ENCODE peak calls at places on chromosomes 3 and 15, in ten cellular contexts. One of them, this sample, is unnamed.
A peak's percentile ranks its signal among the peaks of the same experiment; 100 is the strongest.

GRCh38 chr3:192845196-192845855 is 72.3 kb downstream of the MB21D2 start:
- DNase-seq in fibroblast of the aortic adventitia: no peak
- DNase-seq in mammary epithelial cell: peak; percentile 11
- DNase-seq in transverse colon: no peak
- DNase-seq in AG10803: peak; percentile 47
- DNase-seq in Peyer's patch: no peak
- DNase-seq in fibroblast of pulmonary artery: no peak
- DNase-seq in left lung: no peak
- DNase-seq in body of pancreas: no peak
- DNase-seq in lung: no peak
- DNase-seq in this sample: no peak

GRCh38 chr15:82158811-82159210 is 103.7 kb downstream of the EFL1 start:
- DNase-seq in fibroblast of the aortic adventitia: no peak
- DNase-seq in mammary epithelial cell: no peak
- DNase-seq in transverse colon: no peak
- DNase-seq in AG10803: no peak
- DNase-seq in Peyer's patch: no peak
- DNase-seq in fibroblast of pulmonary artery: no peak
- DNase-seq in left lung: no peak
- DNase-seq in body of pancreas: no peak
- DNase-seq in lung: no peak
- DNase-seq in this sample: no peak

GRCh38 chr3:195821403-195822130 is 9.8 kb upstream of the MUC4 start:
- DNase-seq in fibroblast of the aortic adventitia: no peak
- DNase-seq in mammary epithelial cell: no peak
- DNase-seq in transverse colon: no peak
- DNase-seq in AG10803: no peak
- DNase-seq in Peyer's patch: peak; percentile 44
- DNase-seq in fibroblast of pulmonary artery: no peak
- DNase-seq in left lung: peak; percentile 65
- DNase-seq in body of pancreas: no peak
- DNase-seq in lung: no peak
- DNase-seq in this sample: no peak

GRCh38 chr3:140845878-140846277 is 95.8 kb upstream of the SLC25A36 start:
- DNase-seq in fibroblast of the aortic adventitia: no peak
- DNase-seq in mammary epithelial cell: no peak
- DNase-seq in transverse colon: no peak
- DNase-seq in AG10803: no peak
- DNase-seq in Peyer's patch: no peak
- DNase-seq in fibroblast of pulmonary artery: no peak
- DNase-seq in left lung: no peak
- DNase-seq in body of pancreas: no peak
- DNase-seq in lung: no peak
- DNase-seq in this sample: no peak

GRCh38 chr3:134039161-134039862 is 9.6 kb upstream of the SLCO2A1 start:
- DNase-seq in fibroblast of the aortic adventitia: no peak
- DNase-seq in mammary epithelial cell: peak; percentile 43
- DNase-seq in transverse colon: peak; percentile 85
- DNase-seq in AG10803: no peak
- DNase-seq in Peyer's patch: peak; percentile 88
- DNase-seq in fibroblast of pulmonary artery: no peak
- DNase-seq in left lung: no peak
- DNase-seq in body of pancreas: no peak
- DNase-seq in lung: no peak
- DNase-seq in this sample: no peak

GRCh38 chr3:94004301-94004910 is 24.0 kb downstream of the STX19 start:
- DNase-seq in fibroblast of the aortic adventitia: peak; percentile 88
- DNase-seq in mammary epithelial cell: peak; percentile 36
- DNase-seq in transverse colon: no peak
- DNase-seq in AG10803: peak; percentile 78
- DNase-seq in Peyer's patch: no peak
- DNase-seq in fibroblast of pulmonary artery: peak; percentile 87
- DNase-seq in left lung: no peak
- DNase-seq in body of pancreas: no peak
- DNase-seq in lung: no peak
- DNase-seq in this sample: no peak

GRCh38 chr3:47347217-47347801 is 33.5 kb upstream of the PTPN23 start:
- DNase-seq in fibroblast of the aortic adventitia: peak; percentile 69
- DNase-seq in mammary epithelial cell: peak; percentile 47
- DNase-seq in transverse colon: peak; percentile 18
- DNase-seq in AG10803: peak; percentile 84
- DNase-seq in Peyer's patch: no peak
- DNase-seq in fibroblast of pulmonary artery: peak; percentile 54
- DNase-seq in left lung: no peak
- DNase-seq in body of pancreas: no peak
- DNase-seq in lung: no peak
- DNase-seq in this sample: no peak

GRCh38 chr15:65638681-65639089 is 16.9 kb downstream of the SLC24A1 start:
- DNase-seq in fibroblast of the aortic adventitia: peak; percentile 86
- DNase-seq in mammary epithelial cell: peak; percentile 71
- DNase-seq in transverse colon: no peak
- DNase-seq in AG10803: peak; percentile 81
- DNase-seq in Peyer's patch: no peak
- DNase-seq in fibroblast of pulmonary artery: peak; percentile 86
- DNase-seq in left lung: no peak
- DNase-seq in body of pancreas: no peak
- DNase-seq in lung: no peak
- DNase-seq in this sample: no peak

DNA sequence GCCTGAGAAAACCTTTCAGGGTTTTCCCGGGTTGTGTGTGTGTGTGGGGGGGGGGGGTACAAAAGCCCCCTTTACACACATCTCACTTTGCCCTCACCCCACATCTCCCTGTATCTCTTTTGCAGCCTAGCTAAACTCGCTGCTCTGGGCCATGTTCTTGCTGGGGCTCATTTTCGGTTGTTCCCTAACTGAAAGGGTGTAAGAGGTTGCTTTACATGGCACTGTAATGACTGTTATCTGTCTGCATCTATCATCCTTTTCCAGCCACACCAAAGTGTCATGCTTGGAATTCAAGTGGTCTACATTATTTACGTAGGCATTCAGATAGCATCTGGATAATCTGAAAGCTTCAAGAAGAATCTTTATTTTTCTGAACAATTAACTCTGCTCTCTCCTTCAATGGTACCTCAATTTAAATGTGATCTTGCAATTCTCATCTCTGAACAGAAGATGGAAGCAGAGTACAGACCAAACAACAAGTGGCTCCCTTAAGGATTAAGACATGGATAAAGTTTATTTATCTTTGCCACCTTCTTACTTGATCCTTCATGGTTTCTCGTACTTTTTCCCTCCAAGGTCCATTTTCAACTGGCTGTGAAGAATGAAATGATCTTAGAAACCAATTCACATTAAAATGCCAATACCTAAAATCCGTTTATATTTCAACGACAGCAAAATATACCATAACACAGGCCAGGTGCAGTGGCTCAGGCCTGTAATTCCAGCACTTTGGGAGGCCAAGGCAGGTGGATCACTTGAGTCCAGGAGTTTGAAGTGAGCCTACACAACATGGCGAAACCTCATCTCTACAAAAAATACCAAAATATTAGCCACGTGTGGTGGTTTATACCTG is 34.9 kb downstream of the DCLK3 start:
- DNase-seq in fibroblast of the aortic adventitia: peak; percentile 83
- DNase-seq in mammary epithelial cell: peak; percentile 28
- DNase-seq in transverse colon: no peak
- DNase-seq in AG10803: peak; percentile 65
- DNase-seq in Peyer's patch: no peak
- DNase-seq in fibroblast of pulmonary artery: peak; percentile 79
- DNase-seq in left lung: no peak
- DNase-seq in body of pancreas: no peak
- DNase-seq in lung: no peak
- DNase-seq in this sample: no peak
- TF ChIP-seq CTCF in fibroblast of the aortic adventitia: peak; percentile 72
- TF ChIP-seq CTCF in mammary epithelial cell: peak; percentile 69
- TF ChIP-seq CTCF in transverse colon: peak; percentile 69
- TF ChIP-seq CTCF in AG10803: peak; percentile 91
- TF ChIP-seq CTCF in Peyer's patch: peak; percentile 52
- TF ChIP-seq CTCF in fibroblast of pulmonary artery: peak; percentile 73
- TF ChIP-seq CTCF in left lung: peak; percentile 74
- TF ChIP-seq CTCF in body of pancreas: peak; percentile 80
- TF ChIP-seq CTCF in lung: peak; percentile 68
- TF ChIP-seq CTCF in this sample: no peak

DNA sequence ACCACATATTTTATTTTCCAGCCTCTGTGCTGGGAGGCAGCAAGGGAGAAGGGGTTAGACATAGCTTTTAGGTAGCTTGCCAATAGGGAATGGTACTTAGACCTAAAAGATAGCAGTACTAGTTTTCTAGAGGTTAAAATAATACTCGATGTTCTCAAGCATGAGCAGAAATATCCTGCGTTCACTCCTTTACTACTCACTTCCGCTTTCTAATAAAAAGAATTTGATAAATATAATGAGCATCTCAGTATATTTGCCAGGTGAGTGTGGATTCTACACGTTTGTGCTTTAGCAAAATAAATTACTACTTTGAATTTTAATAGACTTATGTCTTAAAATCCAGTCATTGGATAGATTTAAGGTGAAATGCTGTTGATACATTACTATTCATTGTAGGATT is 39.4 kb upstream of the CD47 start:
- DNase-seq in fibroblast of the aortic adventitia: no peak
- DNase-seq in mammary epithelial cell: no peak
- DNase-seq in transverse colon: no peak
- DNase-seq in AG10803: no peak
- DNase-seq in Peyer's patch: no peak
- DNase-seq in fibroblast of pulmonary artery: no peak
- DNase-seq in left lung: no peak
- DNase-seq in body of pancreas: no peak
- DNase-seq in lung: no peak
- DNase-seq in this sample: no peak
- H3K4me3 ChIP-seq in fibroblast of the aortic adventitia: no peak overlapping the region
- H3K4me3 ChIP-seq in mammary epithelial cell: no peak overlapping the region
- H3K4me3 ChIP-seq in transverse colon: no peak overlapping the region
- H3K4me3 ChIP-seq in AG10803: no peak overlapping the region
- H3K4me3 ChIP-seq in Peyer's patch: no peak overlapping the region
- H3K4me3 ChIP-seq in fibroblast of pulmonary artery: no peak overlapping the region
- H3K4me3 ChIP-seq in left lung: no peak overlapping the region
- H3K4me3 ChIP-seq in body of pancreas: no peak overlapping the region
- H3K4me3 ChIP-seq in lung: no peak overlapping the region
- H3K4me3 ChIP-seq in this sample: no peak overlapping the region

DNA sequence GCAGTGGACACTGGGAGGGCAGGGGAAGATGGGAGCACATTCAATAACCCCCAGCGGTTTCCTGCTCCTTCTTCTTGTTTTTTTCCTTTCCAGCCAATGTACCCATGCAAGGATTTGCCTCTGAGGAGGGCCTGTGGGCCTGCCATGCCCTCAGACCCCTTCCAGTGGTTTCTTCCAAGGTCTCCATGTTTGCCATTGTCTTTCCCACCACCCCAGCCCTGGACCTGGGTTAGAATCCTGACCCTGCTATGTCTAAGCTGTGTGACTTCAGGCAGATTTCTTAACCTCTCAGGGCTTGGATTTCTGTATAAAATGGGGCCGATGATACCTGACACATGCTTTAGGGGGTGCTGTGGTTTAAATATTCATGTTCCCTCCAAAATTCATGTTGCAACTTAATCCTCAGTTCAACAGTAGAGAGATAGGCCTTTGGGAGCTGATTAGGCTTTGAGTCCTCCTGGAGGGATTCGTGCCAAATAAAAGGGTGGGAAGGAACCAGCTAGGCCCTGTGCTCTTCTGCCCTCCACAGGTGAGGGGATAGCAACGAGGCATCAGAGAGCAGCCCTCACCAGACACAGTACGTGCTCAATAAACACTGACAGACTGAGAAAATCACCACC is 46.3 kb upstream of the FLNB start:
- DNase-seq in fibroblast of the aortic adventitia: peak; percentile 76
- DNase-seq in mammary epithelial cell: peak; percentile 64
- DNase-seq in transverse colon: no peak
- DNase-seq in AG10803: peak; percentile 52
- DNase-seq in Peyer's patch: no peak
- DNase-seq in fibroblast of pulmonary artery: peak; percentile 73
- DNase-seq in left lung: no peak
- DNase-seq in body of pancreas: no peak
- DNase-seq in lung: no peak
- DNase-seq in this sample: no peak
- TF ChIP-seq CTCF in fibroblast of the aortic adventitia: peak; percentile 61
- TF ChIP-seq CTCF in mammary epithelial cell: peak; percentile 62
- TF ChIP-seq CTCF in transverse colon: peak; percentile 31
- TF ChIP-seq CTCF in AG10803: peak; percentile 56
- TF ChIP-seq CTCF in Peyer's patch: no peak
- TF ChIP-seq CTCF in fibroblast of pulmonary artery: peak; percentile 57
- TF ChIP-seq CTCF in left lung: no peak
- TF ChIP-seq CTCF in body of pancreas: peak; percentile 7
- TF ChIP-seq CTCF in lung: no peak
- TF ChIP-seq CTCF in this sample: no peak

GRCh38 chr3:156787015-156787414 is 39.1 kb upstream of the LEKR1 start:
- DNase-seq in fibroblast of the aortic adventitia: no peak
- DNase-seq in mammary epithelial cell: no peak
- DNase-seq in transverse colon: no peak
- DNase-seq in AG10803: no peak
- DNase-seq in Peyer's patch: no peak
- DNase-seq in fibroblast of pulmonary artery: no peak
- DNase-seq in left lung: no peak
- DNase-seq in body of pancreas: no peak
- DNase-seq in lung: no peak
- DNase-seq in this sample: no peak

GRCh38 chr3:156781310-156782230 is 44.6 kb upstream of the LEKR1 start:
- DNase-seq in fibroblast of the aortic adventitia: peak; percentile 74
- DNase-seq in mammary epithelial cell: peak; percentile 71
- DNase-seq in transverse colon: no peak
- DNase-seq in AG10803: no peak
- DNase-seq in Peyer's patch: no peak
- DNase-seq in fibroblast of pulmonary artery: peak; percentile 43
- DNase-seq in left lung: no peak
- DNase-seq in body of pancreas: no peak
- DNase-seq in lung: no peak
- DNase-seq in this sample: no peak

GRCh38 chr3:156782921-156783320 is 43.2 kb upstream of the LEKR1 start:
- DNase-seq in fibroblast of the aortic adventitia: peak; percentile 8
- DNase-seq in mammary epithelial cell: no peak
- DNase-seq in transverse colon: no peak
- DNase-seq in AG10803: no peak
- DNase-seq in Peyer's patch: no peak
- DNase-seq in fibroblast of pulmonary artery: no peak
- DNase-seq in left lung: no peak
- DNase-seq in body of pancreas: no peak
- DNase-seq in lung: no peak
- DNase-seq in this sample: no peak

GRCh38 chr3:156776871-156777270 is 49.3 kb upstream of the LEKR1 start:
- DNase-seq in fibroblast of the aortic adventitia: no peak
- DNase-seq in mammary epithelial cell: no peak
- DNase-seq in transverse colon: no peak
- DNase-seq in AG10803: no peak
- DNase-seq in Peyer's patch: no peak
- DNase-seq in fibroblast of pulmonary artery: no peak
- DNase-seq in left lung: no peak
- DNase-seq in body of pancreas: no peak
- DNase-seq in lung: no peak
- DNase-seq in this sample: no peak

DNA sequence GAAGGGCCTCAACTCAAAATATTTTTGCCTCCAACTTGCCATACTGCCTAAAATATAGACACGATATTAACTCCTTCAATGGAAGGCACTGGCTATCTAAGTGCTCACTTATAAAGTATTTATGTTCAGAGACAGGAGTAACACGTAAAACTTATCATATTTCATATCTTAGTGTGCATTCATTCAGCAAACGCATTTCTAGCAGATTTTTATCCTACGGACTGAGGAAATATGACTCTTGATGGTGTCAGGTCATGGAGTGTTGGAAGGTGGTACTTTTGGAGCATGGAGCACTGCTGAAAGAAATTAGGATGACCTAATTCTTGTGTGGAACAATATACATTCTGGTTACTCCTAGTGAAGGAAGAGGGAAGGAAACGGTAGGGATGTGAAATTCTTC is 43.8 kb upstream of the LEKR1 start:
- DNase-seq in fibroblast of the aortic adventitia: no peak
- DNase-seq in mammary epithelial cell: no peak
- DNase-seq in transverse colon: no peak
- DNase-seq in AG10803: no peak
- DNase-seq in Peyer's patch: no peak
- DNase-seq in fibroblast of pulmonary artery: no peak
- DNase-seq in left lung: no peak
- DNase-seq in body of pancreas: no peak
- DNase-seq in lung: no peak
- DNase-seq in this sample: no peak
- H3K4me3 ChIP-seq in fibroblast of the aortic adventitia: no peak overlapping the region
- H3K4me3 ChIP-seq in mammary epithelial cell: no peak overlapping the region
- H3K4me3 ChIP-seq in transverse colon: no peak overlapping the region
- H3K4me3 ChIP-seq in AG10803: no peak overlapping the region
- H3K4me3 ChIP-seq in Peyer's patch: no peak overlapping the region
- H3K4me3 ChIP-seq in fibroblast of pulmonary artery: no peak overlapping the region
- H3K4me3 ChIP-seq in left lung: no peak overlapping the region
- H3K4me3 ChIP-seq in body of pancreas: no peak overlapping the region
- H3K4me3 ChIP-seq in lung: no peak overlapping the region
- H3K4me3 ChIP-seq in this sample: no peak overlapping the region